ENCODE peak calls at places on chromosomes 3 and 15, in four cellular contexts. J is epithelial cell of esophagus, C is NCI-H774, G is fibroblast of the conjunctiva. A is an unnamed sample.

GRCh38 chr3:159548675-159549335 is 439.8 kb upstream of the IL12A start:
- DNase-seq in J (peak), G (no peak), C (no peak), A (no peak)

GRCh38 chr3:195385526-195385925 is 57.3 kb downstream of the ACAP2 start:
- DNase-seq in J (peak), C (no peak), G (no peak), A (no peak)

GRCh38 chr15:31403096-31403495 is 76.5 kb downstream of the KLF13 start:
- DNase-seq in C (no peak), J (no peak), G (no peak), A (no peak)

GRCh38 chr15:78302579-78302978 is 3.2 kb upstream of the SKIC8 start:
- DNase-seq in J (peak), C (no peak), G (peak), A (peak)

GRCh38 chr3:155393316-155393715 is 99.8 kb upstream of the STRIT1 start:
- DNase-seq in G (no peak), J (no peak), C (no peak), A (no peak)

GRCh38 chr15:73540161-73540560 is 93.0 kb downstream of the NPTN start:
- DNase-seq in J (peak), C (no peak), G (no peak), A (no peak)

GRCh38 chr15:41607033-41607432 is 48.0 kb downstream of the TYRO3 start:
- DNase-seq in G (peak), J (peak), C (no peak), A (peak)

GRCh38 chr15:90151989-90152645 is 49.0 kb upstream of the SEMA4B start:
- DNase-seq in G (no peak), C (no peak), J (no peak), A (no peak)

GRCh38 chr3:188261011-188261410 is 107.1 kb downstream of the LPP start:
- DNase-seq in J (no peak), C (no peak), G (no peak), A (no peak)

GRCh38 chr15:77546050-77546501 is 86.6 kb downstream of the LINGO1 start:
- DNase-seq in C (no peak), G (peak), J (peak), A (peak)

GRCh38 chr15:79474252-79474651 is 42.1 kb downstream of the MINAR1 start:
- DNase-seq in G (no peak), C (no peak), J (peak), A (no peak)

GRCh38 chr3:192819001-192819569 is 91.7 kb upstream of the FGF12 start:
- DNase-seq in J (peak), G (peak), C (no peak), A (peak)

GRCh38 chr3:110384601-110385000 is 687.0 kb upstream of the NECTIN3 start:
- DNase-seq in G (peak), C (no peak), J (peak), A (no peak)